ENCODE peak calls at places on chromosomes 4 and X, in nine cellular contexts. E is neuronal stem cell, I is IMR-90, K is fibroblast of lung, M is MM.1S, W is mammary epithelial cell, Z is Karpas-422, P is astrocyte, O is mesendoderm. L is an unnamed sample. For H3K4me1, the result is how much of the 10 kb centered on the place peaks cover.

GRCh38 chrX:68945081-68945602 is 116.3 kb downstream of the EFNB1 start:
- DNase-seq in W (no peak), M (no peak), Z (no peak), K (no peak), O (no peak), E (no peak), P (no peak), I (no peak), L (no peak)

GRCh38 chrX:47581731-47582647 is at the start of gene TIMP1:
- DNase-seq in O (peak), K (peak), P (peak), I (peak), Z (no peak), E (peak), W (peak), M (peak), L (peak)

GRCh38 chr4:15684498-15684897 is 2.9 kb downstream of the FAM200B start:
- DNase-seq in E (no peak), Z (no peak), I (no peak), P (no peak), W (no peak), K (no peak), M (no peak), O (peak), L (no peak)

GRCh38 chr4:112277705-112278448 is 7.8 kb downstream of the TIFA start:
- DNase-seq in I (no peak), E (no peak), P (no peak), Z (no peak), W (peak), O (no peak), K (no peak), M (no peak), L (no peak)

GRCh38 chr4:163527172-163527571 is 32.7 kb downstream of the TMA16 start:
- DNase-seq in O (no peak), P (no peak), I (no peak), E (no peak), K (no peak), M (no peak), W (no peak), Z (no peak), L (no peak)

GRCh38 chr4:125750827-125751466 is 436.2 kb downstream of the FAT4 start:
- DNase-seq in W (no peak), K (peak), M (no peak), Z (no peak), E (peak), I (peak), P (peak), O (peak), L (no peak)

GRCh38 chr4:177385576-177386320 is 56.5 kb downstream of the AGA start:
- DNase-seq in P (peak), I (peak), O (no peak), M (no peak), W (no peak), K (peak), Z (no peak), E (no peak), L (no peak)

GRCh38 chr4:3077796-3078195 is 3.3 kb downstream of the HTT start:
- DNase-seq in K (no peak), P (no peak), W (no peak), O (no peak), Z (peak), M (no peak), I (no peak), E (no peak), L (no peak)

GRCh38 chrX:130915302-130915701 is 12.3 kb upstream of the ENOX2 start:
- DNase-seq in K (peak), M (no peak), Z (no peak), W (no peak), I (peak), P (no peak), O (no peak), E (no peak), L (no peak)

GRCh38 chr4:5526070-5526831 is 182.1 kb downstream of the EVC2 start:
- DNase-seq in M (no peak), Z (no peak), I (no peak), K (no peak), W (no peak), P (no peak), E (no peak), O (no peak), L (no peak)

GRCh38 chrX:44060221-44060620 is 87.0 kb upstream of the NDP start:
- DNase-seq in Z (no peak), O (no peak), P (peak), K (no peak), I (no peak), W (no peak), E (no peak), M (no peak), L (no peak)

GRCh38 chr4:177484613-177485021 is 42.4 kb upstream of the AGA start:
- DNase-seq in W (peak), Z (no peak), E (no peak), K (peak), I (peak), O (peak), M (no peak), P (peak), L (no peak)

GRCh38 chr4:13611283-13611842 is 16.2 kb downstream of the BOD1L1 start:
- DNase-seq in K (peak), O (no peak), W (peak), Z (no peak), E (no peak), I (peak), P (peak), M (peak), L (no peak)

GRCh38 chr4:87423313-87424031 is 1.1 kb downstream of the NUDT9 start:
- DNase-seq in M (peak), E (no peak), I (no peak), P (no peak), K (peak), O (no peak), Z (peak), W (peak), L (no peak)

GRCh38 chrX:154012336-154012991 is 7.2 kb downstream of the IRAK1 start:
- DNase-seq in W (peak), P (no peak), O (peak), E (no peak), M (no peak), K (no peak), I (no peak), Z (no peak), L (no peak)
- H3K4me1 ChIP-seq in W (under half), P (under half), O (under half), E (under half), M (under half), K (under half), I (under half), Z (under half), L (under half)

DNA sequence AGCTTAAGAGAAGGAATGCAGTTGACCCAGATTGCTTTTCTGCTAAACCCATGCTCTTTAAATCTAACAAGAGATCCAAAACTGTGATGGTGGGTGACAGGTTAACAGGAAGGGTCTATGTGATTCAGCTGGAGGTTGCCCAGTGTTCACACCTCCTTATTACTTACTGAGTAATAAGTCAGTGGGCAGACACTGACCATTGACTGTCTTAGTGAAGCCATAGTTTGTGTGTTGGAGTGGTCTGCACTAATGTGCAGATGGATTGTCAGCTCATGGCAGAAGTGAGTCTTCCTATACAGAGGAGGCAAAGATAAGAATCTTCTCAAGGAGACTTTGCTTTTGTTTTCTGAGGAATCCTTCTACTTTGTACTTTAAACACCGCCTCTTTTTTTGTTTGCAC is 15.2 kb upstream of the RUFY3 start:
- DNase-seq in E (no peak), W (no peak), P (peak), Z (no peak), K (no peak), O (no peak), M (no peak), I (peak), L (no peak)
- H3K9ac ChIP-seq in E (no peak), W (peak), P (peak), Z (peak), K (no peak), O (peak), M (peak), I (peak), L (peak)

GRCh38 chr4:7323872-7324650 is 110.7 kb downstream of the PSAPL1 start:
- DNase-seq in M (no peak), P (no peak), I (no peak), O (peak), W (peak), K (no peak), E (no peak), Z (no peak), L (no peak)
- H3K27ac ChIP-seq in M (no peak), P (no peak), I (no peak), O (no peak), W (no peak), K (no peak), E (no peak), Z (no peak), L (no peak)

DNA sequence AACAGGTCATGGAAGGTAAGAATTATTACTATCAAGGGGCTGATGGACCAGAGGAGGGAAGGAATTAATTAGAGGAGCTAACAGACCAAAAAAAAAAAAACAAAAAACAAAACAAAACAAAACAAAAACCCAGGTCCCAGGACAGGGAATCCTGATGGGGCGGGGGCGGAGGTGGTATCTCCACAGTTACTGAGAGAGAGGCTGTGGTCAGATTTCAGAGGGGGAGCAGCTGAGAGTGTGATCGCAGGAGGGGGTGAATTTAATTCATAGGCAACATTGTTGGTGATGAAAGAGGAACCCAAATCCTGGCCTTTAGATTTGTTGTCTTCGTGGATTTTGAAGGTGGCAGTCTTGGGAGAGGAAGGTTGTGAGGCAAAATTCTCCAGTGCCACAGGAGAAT is 389.4 kb downstream of the UNC5C start:
- DNase-seq in Z (no peak), P (no peak), E (no peak), O (no peak), I (no peak), W (no peak), M (no peak), K (no peak), L (no peak)
- H3K4me1 ChIP-seq in Z (under half), P (under half), E (under half), O (under half), I (under half), W (under half), M (under half), K (under half), L (under half)

GRCh38 chrX:16444353-16444752 is 205.6 kb upstream of the S100G start:
- DNase-seq in P (peak), O (no peak), I (peak), K (peak), Z (no peak), E (no peak), M (no peak), W (peak), L (no peak)
- H3K9ac ChIP-seq in P (peak), O (no peak), I (no peak), K (no peak), Z (no peak), E (no peak), M (no peak), W (no peak), L (no peak)

GRCh38 chrX:13894888-13895564 is 78.1 kb upstream of the GPM6B start:
- DNase-seq in O (no peak), E (no peak), M (no peak), I (peak), P (no peak), W (no peak), K (peak), Z (no peak), L (no peak)
- H3K27ac ChIP-seq in O (no peak), E (no peak), M (no peak), I (no peak), P (no peak), W (no peak), K (no peak), Z (no peak), L (no peak)

DNA sequence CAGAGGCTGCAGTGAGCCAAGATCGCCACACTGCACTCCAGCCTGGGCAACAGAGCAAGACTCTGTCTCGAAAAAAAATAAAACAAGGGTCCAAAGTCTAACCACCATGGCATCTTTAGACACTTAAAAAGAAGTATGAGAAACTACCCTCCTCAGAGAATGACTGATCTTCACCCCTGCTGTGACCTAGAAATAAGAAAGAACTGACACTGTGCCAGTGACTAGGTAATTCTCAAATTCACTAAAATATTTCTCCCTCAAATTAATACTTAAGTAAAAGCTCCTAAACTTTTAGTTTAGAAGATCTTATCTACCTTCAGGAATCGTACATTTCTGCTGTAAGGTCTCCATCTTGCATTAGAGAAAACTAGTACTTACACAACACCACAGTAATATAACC is 80.3 kb downstream of the AFAP1 start:
- DNase-seq in W (no peak), P (no peak), Z (no peak), E (no peak), I (no peak), M (no peak), K (no peak), O (no peak), L (no peak)
- H3K4me1 ChIP-seq in W (under half), P (half or more), Z (under half), E (under half), I (under half), M (under half), K (under half), O (under half), L (under half)

DNA sequence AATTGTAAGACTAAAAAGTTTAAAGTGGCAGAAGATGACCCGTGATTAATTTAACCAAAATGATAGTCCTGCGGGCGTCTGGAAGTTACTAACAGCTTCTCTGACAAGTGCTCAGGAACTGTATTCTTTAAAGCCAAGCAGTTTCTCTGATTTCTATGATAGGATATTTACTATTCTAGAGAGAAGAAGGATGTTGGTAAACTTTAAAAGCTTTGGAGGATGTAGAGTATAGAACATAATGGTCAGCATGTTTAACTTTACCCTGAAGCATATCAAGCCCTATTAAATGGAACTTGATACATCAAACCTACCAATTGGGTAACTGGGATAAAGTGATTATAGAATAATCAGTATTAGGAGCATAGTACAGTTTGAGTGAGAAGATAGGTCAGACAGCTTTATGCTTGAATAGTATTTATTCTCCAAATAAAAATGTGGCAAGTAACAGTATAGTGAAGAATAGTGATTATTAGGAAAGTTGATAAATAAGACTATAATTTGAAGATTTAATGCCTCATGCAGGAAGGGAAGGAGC is 1.8 kb downstream of the STIM2 start:
- DNase-seq in P (no peak), O (no peak), W (peak), K (no peak), M (no peak), E (no peak), I (no peak), Z (peak), L (no peak)
- H3K9ac ChIP-seq in P (peak), O (no peak), W (peak), K (no peak), M (peak), E (no peak), I (no peak), Z (peak), L (peak)

DNA sequence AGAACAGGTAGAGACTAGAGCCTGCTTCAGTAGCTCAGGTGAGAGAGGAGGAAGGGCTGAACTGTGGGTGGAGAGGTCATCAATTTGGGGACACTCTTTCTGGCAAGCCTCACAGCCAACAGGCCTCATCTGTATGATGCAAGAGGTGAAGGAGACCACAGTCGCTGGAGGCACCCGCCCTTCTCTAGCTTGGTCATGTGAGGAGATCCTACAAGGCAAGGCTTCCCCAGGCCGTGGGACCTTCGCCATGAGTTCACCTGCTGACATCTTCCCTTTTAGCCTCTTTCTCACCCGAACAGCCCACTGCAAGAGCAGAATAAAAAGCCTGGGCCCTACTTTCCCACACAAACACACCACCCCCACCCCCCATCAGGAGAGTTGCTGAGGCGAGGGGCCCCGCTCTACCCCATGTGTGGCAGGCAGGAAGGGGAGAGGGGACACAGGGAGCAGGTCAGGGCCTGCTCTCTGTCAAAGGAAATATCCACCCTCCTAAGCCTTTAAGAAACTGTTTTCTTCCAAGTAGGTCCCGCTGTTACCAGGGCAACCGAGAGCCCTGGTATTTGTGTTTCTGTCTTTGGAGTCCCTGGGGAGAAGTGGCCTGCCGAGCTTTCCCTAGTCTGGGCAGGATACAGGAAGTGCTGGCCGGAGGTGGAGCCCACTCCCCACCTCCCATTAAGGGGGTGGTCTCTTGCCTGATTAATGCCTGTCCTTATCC is 8.1 kb downstream of the RTL5 start:
- DNase-seq in I (peak), O (peak), W (no peak), M (no peak), Z (no peak), E (peak), K (peak), P (peak), L (no peak)
- H3K27ac ChIP-seq in I (no peak), O (peak), W (no peak), M (no peak), Z (no peak), E (peak), K (peak), P (no peak), L (no peak)

GRCh38 chr4:6788123-6788522 is 5.6 kb downstream of the KIAA0232 start:
- DNase-seq in P (no peak), I (no peak), K (no peak), W (no peak), M (no peak), Z (no peak), E (no peak), O (no peak), L (no peak)
- H3K4me1 ChIP-seq in P (under half), I (under half), K (under half), W (under half), M (under half), Z (under half), E (under half), O (under half), L (under half)

L was measured in colonic mucosa.